ENCODE peak calls at places on chromosomes 4 and X, in six cellular contexts. U, Z, H, E, Q and N are unnamed samples.

GRCh38 chr4:128560754-128561495 is 248.6 kb upstream of the JADE1 start:
- DNase-seq in U (no peak), Z (no peak), H (no peak), E (no peak), Q (no peak), N (no peak)

GRCh38 chr4:59671037-59671436 is 1529.1 kb upstream of the ADGRL3 start:
- DNase-seq in U (no peak), Z (no peak), H (no peak), E (no peak), Q (no peak), N (no peak)

GRCh38 chr4:88448905-88449689 is 7.8 kb upstream of the HERC5 start:
- DNase-seq in U (no peak), Z (no peak), H (no peak), E (no peak), Q (peak), N (no peak)

GRCh38 chrX:19836337-19836736 is 51.1 kb downstream of the SH3KBP1 start:
- DNase-seq in U (no peak), Z (no peak), H (no peak), E (no peak), Q (no peak), N (no peak)

GRCh38 chr4:138945401-138945800 is 70.2 kb upstream of the NOCT start:
- DNase-seq in U (no peak), Z (no peak), H (no peak), E (no peak), Q (no peak), N (no peak)

GRCh38 chr4:86879641-86880040 is 12.6 kb downstream of the C4orf36 start:
- DNase-seq in U (no peak), Z (no peak), H (no peak), E (no peak), Q (no peak), N (no peak)

GRCh38 chr4:6566582-6567190 is 8.3 kb upstream of the MAN2B2 start:
- DNase-seq in U (no peak), Z (no peak), H (no peak), E (no peak), Q (no peak), N (no peak)

GRCh38 chrX:48474581-48474980 is 1.4 kb upstream of the FTSJ1 start:
- DNase-seq in U (no peak), Z (no peak), H (no peak), E (no peak), Q (no peak), N (no peak)

GRCh38 chrX:104113237-104113965 is 1.1 kb downstream of the ZCCHC18 start:
- DNase-seq in U (peak), Z (no peak), H (peak), E (peak), Q (peak), N (peak)

GRCh38 chr4:124018383-124019317 is 622.1 kb downstream of the SPRY1 start:
- DNase-seq in U (no peak), Z (no peak), H (no peak), E (peak), Q (no peak), N (peak)

GRCh38 chr4:41535911-41536361 is 2.0 kb upstream of the LIMCH1 start:
- DNase-seq in U (no peak), Z (no peak), H (no peak), E (no peak), Q (no peak), N (no peak)

GRCh38 chrX:65673857-65674350 is 6.5 kb downstream of the MSN start:
- DNase-seq in U (no peak), Z (no peak), H (no peak), E (peak), Q (no peak), N (no peak)
- H3K4me3 ChIP-seq in U (peak), Z (peak), H (peak), E (no peak), Q (no peak), N (no peak)

GRCh38 chr4:990746-991367 is 2.3 kb downstream of the SLC26A1 start:
- DNase-seq in U (no peak), Z (no peak), H (no peak), E (no peak), Q (no peak), N (peak)

GRCh38 chr4:991451-992296 is 1.5 kb downstream of the SLC26A1 start:
- DNase-seq in U (no peak), Z (no peak), H (no peak), E (no peak), Q (no peak), N (peak)

GRCh38 chr4:992297-993110 is 700 bp downstream of the SLC26A1 start:
- DNase-seq in U (peak), Z (no peak), H (no peak), E (no peak), Q (peak), N (peak)

GRCh38 chr4:995311-996026 is 2.3 kb upstream of the SLC26A1 start:
- DNase-seq in U (no peak), Z (no peak), H (no peak), E (no peak), Q (no peak), N (peak)

GRCh38 chr4:993111-994029 is at the start of gene SLC26A1:
- DNase-seq in U (no peak), Z (no peak), H (no peak), E (no peak), Q (peak), N (peak)
- H3K4me3 ChIP-seq in U (peak), Z (peak), H (no peak), E (no peak), Q (peak), N (no peak)

DNA sequence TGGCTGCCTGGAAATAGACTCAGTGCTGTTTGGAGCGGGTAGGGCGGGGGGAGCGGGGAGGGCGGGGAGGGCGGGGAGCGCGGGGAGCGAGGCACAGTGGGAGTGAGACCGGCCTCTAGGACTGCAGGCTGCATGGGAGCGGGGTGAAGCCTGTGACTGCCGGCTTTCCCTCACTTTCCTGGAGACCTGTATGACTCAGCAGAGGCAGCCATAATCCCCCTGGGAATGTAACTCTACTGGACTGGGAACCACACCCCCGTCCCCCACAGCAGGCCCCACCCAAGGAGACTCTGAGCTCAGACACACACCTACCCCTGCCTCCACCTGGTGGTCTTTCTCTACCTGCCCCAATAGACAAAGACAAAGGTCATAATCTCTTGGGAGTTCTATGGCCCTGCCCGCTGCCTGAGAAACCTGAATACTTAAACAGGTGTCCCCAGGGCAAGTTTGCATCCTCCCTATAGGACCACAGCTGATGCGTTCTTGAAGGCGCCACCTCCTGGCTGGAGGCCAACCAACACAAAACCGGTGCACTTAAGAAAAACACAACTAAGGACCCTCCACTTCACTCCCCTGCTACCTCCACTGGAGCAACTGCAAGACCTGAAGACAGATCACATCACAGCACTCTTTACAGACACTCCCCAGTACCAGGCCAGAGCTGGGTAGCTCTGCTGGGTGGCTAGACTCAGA is 18.0 kb downstream of the HDAC8 start:
- DNase-seq in U (no peak), Z (no peak), H (no peak), E (no peak), Q (peak), N (no peak)
- H3K4me3 ChIP-seq in U (no peak), Z (no peak), H (no peak), E (no peak), Q (no peak), N (no peak)

DNA sequence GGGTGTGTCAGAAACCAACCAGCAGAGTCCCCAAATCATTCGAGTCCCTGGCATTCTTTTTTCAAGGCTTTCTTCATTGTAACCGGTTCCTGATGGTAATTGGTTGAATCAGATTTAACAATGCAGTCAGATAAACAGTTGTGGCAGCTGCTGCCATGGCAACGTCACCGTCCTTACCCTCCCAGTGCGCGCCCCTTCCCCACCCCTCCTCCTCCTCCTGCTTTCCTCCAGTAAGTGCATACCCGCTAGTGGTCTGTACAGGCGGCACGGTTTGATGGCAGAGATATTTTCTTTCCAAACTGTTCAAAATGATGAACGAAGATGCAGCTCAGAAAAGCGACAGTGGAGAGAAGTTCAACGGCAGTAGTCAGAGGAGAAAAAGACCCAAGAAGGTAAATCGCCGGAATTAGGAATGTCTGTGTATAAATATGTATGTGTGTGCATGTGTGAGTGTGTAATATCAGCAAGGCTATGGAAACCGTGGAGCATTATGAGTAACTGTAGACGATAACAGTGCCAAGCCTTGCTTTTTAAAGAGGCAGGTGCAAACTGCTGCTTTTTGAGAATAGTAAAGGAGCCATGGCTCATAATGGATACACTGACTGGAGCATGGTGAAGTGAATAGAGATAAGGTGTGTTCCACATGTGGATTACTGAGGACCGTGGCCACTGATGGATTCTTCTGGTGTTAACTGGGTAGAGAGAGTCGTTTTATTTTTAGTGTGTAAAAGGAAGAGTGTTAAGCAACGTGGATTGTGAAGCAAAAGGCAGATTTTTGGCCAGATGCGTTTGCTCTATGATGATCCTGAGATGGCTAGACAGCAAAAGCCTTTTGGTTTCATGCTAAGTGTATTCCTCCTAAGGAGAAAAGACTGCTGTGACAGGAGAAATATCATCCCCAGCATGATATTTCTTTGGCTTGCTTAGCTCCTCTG is at the start of gene ANK2:
- DNase-seq in U (no peak), Z (no peak), H (no peak), E (peak), Q (no peak), N (peak)
- H3K4me3 ChIP-seq in U (no peak), Z (peak), H (no peak), E (no peak), Q (no peak), N (peak)